ENCODE peak calls at places on chromosomes 3 and 15, in seven cellular contexts. M, T, O, W, Q, I and N are unnamed samples. For H3K36me3, the result is how much of the 10 kb centered on the place peaks cover.

GRCh38 chr3:100518244-100518643 is 25.8 kb downstream of the TMEM45A start:
- DNase-seq in W (no peak), M (no peak), T (no peak), I (no peak), O (no peak), Q (no peak), N (no peak)

GRCh38 chr3:124200336-124200901 is 208.5 kb upstream of the ROPN1 start:
- DNase-seq in O (no peak), M (no peak), Q (no peak), T (no peak), W (peak), I (no peak), N (no peak)

GRCh38 chr3:61381745-61382392 is 130.6 kb upstream of the FHIT start:
- DNase-seq in I (no peak), T (no peak), Q (no peak), W (peak), M (peak), O (no peak), N (peak)

GRCh38 chr3:139537325-139537724 is 2.2 kb downstream of the RBP1 start:
- DNase-seq in I (peak), W (peak), T (no peak), O (no peak), M (peak), Q (no peak), N (peak)

GRCh38 chr3:64651791-64652241 is 36.0 kb downstream of the ADAMTS9 start:
- DNase-seq in I (no peak), Q (no peak), O (no peak), W (peak), M (no peak), T (no peak), N (no peak)

GRCh38 chr3:87088984-87089841 is 98.3 kb upstream of the VGLL3 start:
- DNase-seq in W (peak), T (peak), I (peak), M (no peak), O (peak), Q (peak), N (peak)

GRCh38 chr3:195086885-195087284 is 184.1 kb downstream of the XXYLT1 start:
- DNase-seq in W (no peak), O (no peak), I (no peak), Q (no peak), T (no peak), M (no peak), N (no peak)

GRCh38 chr15:40038267-40038653 is 721 bp downstream of the SRP14 start:
- DNase-seq in W (peak), M (no peak), T (no peak), I (no peak), Q (no peak), O (no peak), N (no peak)

GRCh38 chr3:4710191-4710590 is 217.0 kb downstream of the ITPR1 start:
- DNase-seq in I (no peak), T (no peak), M (no peak), W (no peak), O (no peak), Q (no peak), N (no peak)

GRCh38 chr3:28243424-28244106 is 2.1 kb downstream of the CMC1 start:
- DNase-seq in T (no peak), I (no peak), M (no peak), O (no peak), Q (no peak), W (no peak), N (no peak)

GRCh38 chr15:78997981-78998499 is 53.2 kb upstream of the CTSH start:
- DNase-seq in O (no peak), I (no peak), T (no peak), W (no peak), Q (no peak), M (no peak), N (no peak)

GRCh38 chr3:81716870-81717509 is 44.5 kb downstream of the GBE1 start:
- DNase-seq in I (no peak), O (no peak), W (peak), T (no peak), Q (peak), M (no peak), N (peak)

GRCh38 chr15:38454687-38455071 is 752 bp downstream of the FAM98B start:
- DNase-seq in T (no peak), W (peak), I (no peak), Q (no peak), M (no peak), O (no peak), N (no peak)

GRCh38 chr3:137812018-137812417 is 47.9 kb downstream of the SOX14 start:
- DNase-seq in O (no peak), I (no peak), T (no peak), Q (no peak), W (no peak), M (no peak), N (no peak)

GRCh38 chr3:139299261-139300132 is 44.3 kb upstream of the MRPS22 start:
- DNase-seq in M (peak), W (peak), Q (peak), O (no peak), I (no peak), T (no peak), N (peak)

GRCh38 chr3:100084100-100084806 is 30.0 kb downstream of the FILIP1L start:
- DNase-seq in Q (no peak), I (no peak), T (no peak), W (no peak), M (no peak), O (no peak), N (no peak)

GRCh38 chr15:36951747-36952247 is 148.6 kb downstream of the MEIS2 start:
- DNase-seq in W (peak), I (no peak), O (no peak), M (no peak), Q (no peak), T (peak), N (no peak)

GRCh38 chr3:173371848-173372487 is 25.6 kb upstream of the NLGN1 start:
- DNase-seq in O (peak), W (peak), I (peak), M (no peak), T (no peak), Q (no peak), N (peak)

GRCh38 chr3:29280675-29281264 is at the start of gene RBMS3:
- DNase-seq in M (peak), T (no peak), I (peak), Q (peak), O (peak), W (peak), N (peak)

GRCh38 chr3:124885466-124886167 is 1.5 kb downstream of the ITGB5 start:
- DNase-seq in O (no peak), Q (no peak), W (peak), I (no peak), M (no peak), T (no peak), N (no peak)

GRCh38 chr3:852033-852432 is 240.8 kb upstream of the CNTN6 start:
- DNase-seq in O (no peak), T (no peak), W (no peak), Q (no peak), M (no peak), I (no peak), N (no peak)

GRCh38 chr3:55518451-55518850 is 31.3 kb upstream of the WNT5A start:
- DNase-seq in W (peak), I (no peak), Q (no peak), O (no peak), M (no peak), T (no peak), N (no peak)

GRCh38 chr3:147799601-147800000 is 390.4 kb downstream of the ZIC1 start:
- DNase-seq in W (no peak), O (no peak), I (no peak), M (no peak), T (no peak), Q (no peak), N (no peak)

GRCh38 chr3:178389258-178389657 is 147.0 kb upstream of the KCNMB2 start:
- DNase-seq in M (no peak), I (no peak), T (no peak), O (no peak), Q (no peak), W (no peak), N (no peak)

GRCh38 chr15:75785771-75786563 is 57.3 kb upstream of the UBE2Q2 start:
- DNase-seq in W (peak), Q (no peak), M (no peak), O (peak), I (no peak), T (no peak), N (peak)

GRCh38 chr15:26095710-26096330 is 232.7 kb upstream of the ATP10A start:
- DNase-seq in T (no peak), O (no peak), I (no peak), M (no peak), W (no peak), Q (no peak), N (no peak)

GRCh38 chr15:26235148-26235769 is 372.1 kb upstream of the ATP10A start:
- DNase-seq in W (no peak), O (no peak), M (no peak), Q (no peak), I (no peak), T (no peak), N (no peak)

GRCh38 chr3:32282578-32282977 is 44.1 kb downstream of the CMTM8 start:
- DNase-seq in W (no peak), T (no peak), M (no peak), O (no peak), I (no peak), Q (no peak), N (no peak)

GRCh38 chr3:49763981-49764380 is 22.4 kb downstream of the IP6K1 start:
- DNase-seq in W (no peak), O (no peak), T (no peak), Q (no peak), M (no peak), I (no peak), N (no peak)

GRCh38 chr15:78264304-78265136 is at the start of gene DNAJA4:
- DNase-seq in O (peak), W (peak), Q (peak), I (peak), T (no peak), M (no peak), N (peak)

GRCh38 chr3:154430014-154430413 is at the start of gene GPR149:
- DNase-seq in W (peak), Q (no peak), M (peak), O (no peak), I (no peak), T (no peak), N (no peak)

GRCh38 chr3:133468251-133468721 is 68.4 kb downstream of the BFSP2 start:
- DNase-seq in T (no peak), I (no peak), M (no peak), W (no peak), O (no peak), Q (no peak), N (no peak)

GRCh38 chr3:14143271-14143605 is 18.4 kb downstream of the TMEM43 start:
- DNase-seq in I (peak), M (no peak), O (no peak), T (no peak), Q (no peak), W (peak), N (no peak)

GRCh38 chr3:14141144-14141543 is 16.3 kb downstream of the TMEM43 start:
- DNase-seq in M (no peak), O (no peak), T (no peak), I (peak), W (peak), Q (no peak), N (no peak)

GRCh38 chr3:14141602-14142315 is 16.9 kb downstream of the TMEM43 start:
- DNase-seq in O (no peak), I (peak), W (no peak), M (no peak), Q (no peak), T (no peak), N (no peak)

GRCh38 chr3:14143826-14144225 is 19.0 kb downstream of the TMEM43 start:
- DNase-seq in Q (no peak), W (peak), T (no peak), O (no peak), M (no peak), I (peak), N (peak)

GRCh38 chr3:14142567-14143270 is 17.9 kb downstream of the TMEM43 start:
- DNase-seq in I (peak), Q (no peak), T (no peak), W (no peak), O (no peak), M (no peak), N (no peak)
- H3K36me3 ChIP-seq in I (under half), Q (half or more), T (under half), W (under half), O (under half), M (under half), N (half or more)

GRCh38 chr3:69855436-69856162 is 116.3 kb downstream of the MITF start:
- DNase-seq in I (no peak), Q (no peak), W (peak), T (no peak), M (no peak), O (no peak), N (no peak)
- TF ChIP-seq CTCF in I (no peak), Q (peak), W (peak), T (peak), M (no peak), O (no peak), N (peak)

GRCh38 chr15:70054366-70054765 is 43.4 kb downstream of the TLE3 start:
- DNase-seq in O (no peak), Q (no peak), M (no peak), W (no peak), T (no peak), I (no peak), N (no peak)
- H3K36me3 ChIP-seq in O (half or more), Q (half or more), M (under half), W (half or more), T (under half), I (under half), N (under half)

GRCh38 chr3:15527031-15527459 is 5.5 kb upstream of the COLQ start:
- DNase-seq in I (peak), T (no peak), M (no peak), Q (no peak), W (peak), O (no peak), N (no peak)
- TF ChIP-seq CTCF in I (no peak), T (no peak), M (no peak), Q (no peak), W (peak), O (no peak), N (no peak)

DNA sequence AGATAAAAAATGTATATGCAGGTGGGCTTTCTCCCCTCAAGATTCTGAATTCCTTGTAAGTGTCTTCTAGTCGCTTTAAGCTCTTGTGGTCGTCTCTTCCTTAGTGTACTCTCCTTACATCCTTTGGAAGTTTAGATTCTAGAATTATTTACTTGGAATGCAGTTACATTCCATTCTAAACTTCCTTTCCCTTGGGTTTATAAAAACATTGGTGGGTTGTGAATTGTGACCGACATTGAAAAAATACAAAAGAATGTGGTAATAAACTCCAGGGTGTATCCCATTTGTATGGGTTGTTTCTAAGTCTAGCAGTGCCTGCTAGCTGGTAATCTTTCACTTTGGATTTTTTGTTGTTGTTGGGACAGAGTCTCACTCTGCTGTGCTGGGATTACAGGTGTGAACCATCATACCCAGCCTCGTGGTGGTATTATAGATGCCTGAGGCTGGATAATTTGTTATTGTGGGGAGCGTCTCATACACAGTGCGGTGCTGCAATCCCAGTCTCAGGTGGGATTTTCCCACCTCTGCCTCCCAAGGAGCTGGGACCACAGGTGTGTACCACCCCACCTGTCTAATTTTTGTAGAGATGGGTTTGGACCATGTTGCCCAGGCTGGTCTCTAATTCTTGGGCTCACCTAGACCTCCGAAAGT is 9.1 kb downstream of the CHD2 start:
- DNase-seq in Q (no peak), T (no peak), I (no peak), W (peak), M (no peak), O (no peak), N (no peak)
- H3K36me3 ChIP-seq in Q (under half), T (under half), I (under half), W (under half), M (under half), O (under half), N (under half)